ENCODE peak calls at places on chromosomes 11 and 22, in six cellular contexts. I is H1, F is HCT116, C is adrenal gland, O is stomach, Q is body of pancreas. L is an unnamed sample.

GRCh38 chr22:44661070-44661469 is 40.9 kb upstream of the PRR5 start:
- DNase-seq in F (no peak), I (no peak), C (no peak), O (no peak), Q (no peak), L (no peak)

GRCh38 chr11:267491-267994 is 10.7 kb upstream of the NLRP6 start:
- DNase-seq in I (no peak), C (no peak), Q (no peak), F (no peak), O (peak), L (peak)

GRCh38 chr11:32838505-32839274 is 9.0 kb downstream of the PRRG4 start:
- DNase-seq in O (no peak), Q (no peak), I (no peak), C (no peak), F (no peak), L (no peak)

GRCh38 chr11:111059726-111060125 is 185.8 kb upstream of the POU2AF2 start:
- DNase-seq in Q (no peak), F (no peak), O (no peak), I (no peak), C (no peak), L (no peak)

GRCh38 chr11:28242596-28242995 is 134.4 kb downstream of the METTL15 start:
- DNase-seq in I (no peak), F (no peak), Q (no peak), C (no peak), O (no peak), L (no peak)

GRCh38 chr11:114317738-114318137 is 21.5 kb downstream of the NNMT start:
- DNase-seq in Q (no peak), F (peak), O (no peak), I (no peak), C (no peak), L (no peak)

GRCh38 chr22:30193031-30193794 is 53.3 kb downstream of the LIF start:
- DNase-seq in O (no peak), I (no peak), F (no peak), Q (no peak), C (no peak), L (no peak)

GRCh38 chr11:122085264-122085663 is 30.8 kb downstream of the BLID start:
- DNase-seq in F (no peak), I (no peak), C (no peak), Q (no peak), O (no peak), L (no peak)

GRCh38 chr11:17906436-17906835 is 106.4 kb downstream of the SERGEF start:
- DNase-seq in Q (peak), C (no peak), F (no peak), O (no peak), I (peak), L (no peak)

GRCh38 chr11:47106839-47107520 is 69.7 kb downstream of the ARFGAP2 start:
- DNase-seq in C (no peak), F (no peak), I (no peak), O (no peak), Q (no peak), L (no peak)

GRCh38 chr11:101127348-101127698 is 2.3 kb downstream of the PGR start:
- DNase-seq in Q (peak), O (no peak), F (no peak), I (no peak), C (peak), L (peak)

GRCh38 chr11:72525466-72525865 is 91.1 kb upstream of the CLPB start:
- DNase-seq in F (no peak), Q (no peak), C (no peak), O (peak), I (no peak), L (no peak)

GRCh38 chr11:36313750-36314500 is 17.8 kb downstream of the PRR5L start:
- DNase-seq in Q (no peak), F (no peak), C (no peak), O (no peak), I (no peak), L (no peak)

GRCh38 chr11:11262171-11262920 is 90.7 kb downstream of the CSNK2A3 start:
- DNase-seq in F (no peak), Q (no peak), O (no peak), C (no peak), I (no peak), L (no peak)

GRCh38 chr11:113979427-113979826 is 4.5 kb downstream of the HTR3A start:
- DNase-seq in C (no peak), F (no peak), Q (no peak), O (no peak), I (no peak), L (no peak)

GRCh38 chr11:64802370-64803162 is 448 bp downstream of the MAP4K2 start:
- DNase-seq in O (no peak), I (no peak), C (no peak), F (no peak), Q (no peak), L (peak)

GRCh38 chr11:99592241-99592640 is 571.5 kb downstream of the CNTN5 start:
- DNase-seq in O (no peak), Q (no peak), C (no peak), I (no peak), F (no peak), L (no peak)

GRCh38 chr22:35220221-35220620 is 37.1 kb upstream of the HMGXB4 start:
- DNase-seq in Q (no peak), O (no peak), I (no peak), C (no peak), F (no peak), L (no peak)

GRCh38 chr11:99019676-99020075 is 1.1 kb upstream of the CNTN5 start:
- DNase-seq in I (no peak), O (no peak), F (no peak), C (no peak), Q (no peak), L (no peak)

GRCh38 chr22:50034126-50035081 is 21.8 kb upstream of the IL17REL start:
- DNase-seq in O (no peak), C (no peak), I (no peak), Q (no peak), F (no peak), L (peak)

GRCh38 chr22:36010913-36011312 is 17.7 kb downstream of the RBFOX2 start:
- DNase-seq in I (no peak), C (no peak), Q (no peak), F (no peak), O (no peak), L (no peak)

GRCh38 chr11:45298718-45299117 is 12.6 kb upstream of the SYT13 start:
- DNase-seq in Q (no peak), C (no peak), I (peak), O (no peak), F (no peak), L (no peak)

GRCh38 chr22:20980938-20981722 is 967 bp upstream of the LZTR1 start:
- DNase-seq in I (no peak), O (no peak), C (no peak), Q (no peak), F (no peak), L (no peak)

GRCh38 chr22:36422287-36423014 is 34.7 kb upstream of the MYH9 start:
- DNase-seq in C (no peak), O (no peak), I (no peak), Q (no peak), F (no peak), L (no peak)

GRCh38 chr22:47567126-47567730 is 804.8 kb downstream of the TBC1D22A start:
- DNase-seq in O (no peak), C (no peak), F (no peak), I (no peak), Q (no peak), L (no peak)

GRCh38 chr22:39469681-39470461 is 13.1 kb downstream of the MGAT3 start:
- DNase-seq in C (no peak), Q (no peak), I (no peak), F (no peak), O (no peak), L (no peak)

GRCh38 chr11:13074714-13075464 is 65.8 kb downstream of the RASSF10 start:
- DNase-seq in O (no peak), I (no peak), Q (no peak), C (no peak), F (no peak), L (no peak)

GRCh38 chr11:33916736-33917135 is 24.9 kb upstream of the LMO2 start:
- DNase-seq in O (no peak), I (no peak), F (no peak), Q (no peak), C (no peak), L (no peak)

GRCh38 chr11:119375629-119376196 is 5.8 kb downstream of the USP2 start:
- DNase-seq in O (no peak), C (peak), Q (peak), F (no peak), I (no peak), L (peak)

GRCh38 chr11:2747236-2748015 is 47.6 kb upstream of the KCNQ1OT1 start:
- DNase-seq in O (no peak), F (no peak), C (no peak), Q (peak), I (no peak), L (peak)

GRCh38 chr11:91404344-91404743 is 820.3 kb upstream of the FAT3 start:
- DNase-seq in O (no peak), I (no peak), F (no peak), C (no peak), Q (no peak), L (no peak)

GRCh38 chr11:116172156-116172555 is 600.6 kb downstream of the BUD13 start:
- DNase-seq in Q (no peak), C (no peak), I (no peak), F (no peak), O (no peak), L (no peak)

GRCh38 chr11:75768112-75768908 is at the start of gene DGAT2:
- DNase-seq in I (peak), C (peak), F (peak), Q (peak), O (peak), L (peak)

GRCh38 chr11:655036-655726 is 18.1 kb downstream of the DRD4 start:
- DNase-seq in C (no peak), I (no peak), O (no peak), F (no peak), Q (peak), L (no peak)

GRCh38 chr11:16454284-16454683 is 97.9 kb upstream of the SOX6 start:
- DNase-seq in I (no peak), O (no peak), C (no peak), Q (no peak), F (no peak), L (no peak)

GRCh38 chr11:22342599-22343138 is 4.5 kb downstream of the SLC17A6 start:
- DNase-seq in I (no peak), Q (no peak), C (no peak), F (no peak), O (no peak), L (no peak)

GRCh38 chr11:33920838-33921613 is 29.1 kb upstream of the LMO2 start:
- DNase-seq in Q (no peak), C (no peak), F (no peak), O (no peak), I (no peak), L (no peak)

GRCh38 chr22:41523464-41524221 is 20.6 kb downstream of the POLR3H start:
- DNase-seq in Q (peak), C (peak), F (no peak), I (no peak), O (peak), L (no peak)

GRCh38 chr11:107583629-107584195 is 7.2 kb upstream of the ELMOD1 start:
- DNase-seq in I (no peak), F (no peak), C (no peak), Q (no peak), O (no peak), L (no peak)
- H3K4me3 ChIP-seq in I (no peak), F (no peak), C (no peak), Q (no peak), O (no peak), L (no peak)

DNA sequence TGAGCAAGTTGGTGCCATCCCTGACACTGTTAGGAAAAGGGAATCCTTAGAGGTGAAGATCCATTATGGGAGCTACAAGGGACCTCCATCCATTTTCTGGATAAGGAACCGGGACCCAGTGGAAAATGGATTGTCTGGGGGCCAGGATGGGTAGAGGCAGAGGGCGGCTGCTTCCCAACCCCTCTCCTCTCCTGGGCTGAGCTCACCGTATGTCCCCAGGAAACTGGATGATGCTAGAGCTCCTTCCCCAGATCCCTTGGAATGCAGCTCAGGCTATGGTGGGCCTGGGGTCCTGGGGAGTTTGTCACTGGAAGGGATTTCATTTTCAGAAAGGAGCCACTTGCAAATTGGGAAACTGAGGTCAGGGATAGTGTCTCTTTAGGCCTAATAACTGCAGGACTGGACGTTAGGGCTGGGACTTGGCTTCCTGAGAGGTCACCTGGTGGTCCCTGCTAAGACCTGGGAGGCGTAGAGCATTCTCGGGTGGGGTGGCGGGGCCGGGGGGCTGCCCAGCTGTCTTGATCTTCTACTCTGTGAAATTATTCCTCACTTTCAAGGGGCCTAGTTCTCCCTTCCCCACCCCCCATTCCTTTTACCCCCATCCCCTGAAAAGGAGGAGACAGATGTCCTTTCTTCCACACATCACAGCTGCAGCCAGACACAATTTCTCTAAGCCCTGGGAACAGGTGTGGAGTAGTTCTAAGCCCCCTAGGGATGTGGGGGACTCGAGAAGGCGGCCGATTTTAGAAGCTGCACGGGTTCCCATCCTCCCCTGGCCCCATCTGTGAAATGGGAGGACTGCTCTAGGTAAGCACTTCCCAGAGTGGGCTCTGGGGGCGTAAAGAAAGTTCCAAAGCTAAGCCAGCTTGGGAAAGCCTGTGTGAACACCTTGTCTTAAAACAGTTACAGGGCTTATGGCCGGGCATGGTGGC is 99.8 kb downstream of the PKNOX2 start:
- DNase-seq in I (no peak), Q (no peak), O (no peak), C (no peak), F (no peak), L (no peak)
- H3K27ac ChIP-seq in I (no peak), Q (no peak), O (peak), C (no peak), F (no peak), L (no peak)

GRCh38 chr22:22388055-22388454 is 120.5 kb downstream of the ZNF280B start:
- DNase-seq in F (no peak), O (no peak), C (no peak), I (no peak), Q (no peak), L (no peak)
- TF ChIP-seq POLR2A in F (no peak), O (no peak), C (no peak), I (no peak), Q (no peak), L (no peak)

GRCh38 chr22:22046370-22046769 is 63.8 kb upstream of the TOP3B start:
- DNase-seq in C (no peak), O (no peak), F (no peak), I (no peak), Q (no peak), L (no peak)
- H3K4me3 ChIP-seq in C (no peak), O (no peak), F (no peak), I (no peak), Q (no peak), L (no peak)

GRCh38 chr11:86551693-86552092 is 120.7 kb downstream of the ME3 start:
- DNase-seq in Q (no peak), O (no peak), I (no peak), F (no peak), C (no peak), L (no peak)
- H3K27ac ChIP-seq in Q (peak), O (peak), I (no peak), F (no peak), C (no peak), L (peak)

GRCh38 chr22:19480789-19481188 is 1.1 kb downstream of the CDC45 start:
- DNase-seq in C (no peak), O (no peak), Q (no peak), F (no peak), I (no peak), L (no peak)

GRCh38 chr22:19478466-19479357 is at the start of gene UFD1:
- DNase-seq in C (peak), O (peak), F (no peak), I (no peak), Q (peak), L (peak)

GRCh38 chr22:19478086-19478392 is 954 bp downstream of the UFD1 start:
- DNase-seq in C (no peak), F (no peak), O (no peak), Q (no peak), I (no peak), L (no peak)

GRCh38 chr22:19480173-19480568 is 451 bp downstream of the CDC45 start:
- DNase-seq in I (no peak), Q (no peak), O (no peak), C (no peak), F (no peak), L (no peak)

DNA sequence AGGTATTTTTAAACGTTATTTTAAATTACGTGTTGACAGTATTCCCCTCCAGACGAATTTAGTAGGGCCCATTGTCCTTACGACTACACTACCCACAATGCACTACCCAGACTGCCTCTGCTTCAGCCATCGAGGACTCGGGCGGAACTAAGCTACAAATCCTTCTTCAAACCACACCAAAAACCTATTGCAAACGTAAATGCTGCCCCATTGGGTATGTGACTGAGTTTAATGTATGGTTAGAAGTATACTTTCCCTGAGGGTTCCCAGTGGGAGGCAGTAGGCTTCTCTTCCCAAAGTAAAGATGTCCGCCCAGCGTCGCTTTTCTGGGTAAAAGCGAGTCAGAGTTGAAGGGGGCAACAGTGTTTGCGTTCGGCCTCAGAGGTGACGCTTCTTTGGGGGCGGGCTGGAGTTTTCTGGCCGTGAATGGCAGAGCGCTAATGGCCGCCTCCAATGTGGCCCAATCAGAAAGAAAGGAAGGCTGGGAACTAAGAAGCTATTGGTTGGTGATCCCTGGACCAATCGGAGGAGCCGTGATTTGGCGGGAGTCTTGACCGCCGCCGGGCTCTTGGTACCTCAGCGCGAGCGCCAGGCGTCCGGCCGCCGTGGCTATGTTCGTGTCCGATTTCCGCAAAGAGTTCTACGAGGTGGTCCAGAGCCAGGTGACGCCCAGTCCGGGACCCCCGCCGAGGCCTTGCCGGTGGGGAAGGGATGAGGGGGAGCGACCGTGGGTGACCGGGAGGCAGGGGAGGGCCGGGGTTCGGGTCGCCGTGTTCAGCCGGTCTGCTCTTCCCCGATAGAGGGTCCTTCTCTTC is at the start of gene CDC45:
- DNase-seq in I (peak), Q (peak), O (peak), F (peak), C (peak), L (peak)
- TF ChIP-seq POLR2A in I (peak), Q (no peak), O (no peak), F (no peak), C (no peak), L (no peak)